ENCODE peak calls at places on chromosomes 13 and 19, in eight cellular contexts. U, P, Y, T, D, F, Q and R are unnamed samples.

GRCh38 chr13:102878491-102878890 is 32.7 kb downstream of the ERCC5 start:
- DNase-seq in U (no peak), P (no peak), Y (no peak), T (peak; percentile 93), D (no peak), F (no peak), Q (no peak), R (peak; percentile 18)

GRCh38 chr13:97125810-97126738 is 96.1 kb upstream of the MBNL2 start:
- DNase-seq in U (peak; percentile 75), P (no peak), Y (no peak), T (peak; percentile 72), D (no peak), F (peak; percentile 61), Q (peak; percentile 66), R (peak; percentile 79)

GRCh38 chr13:29969286-29969685 is 118.9 kb upstream of the UBL3 start:
- DNase-seq in U (no peak), P (no peak), Y (no peak), T (peak; percentile 99), D (no peak), F (peak; percentile 74), Q (no peak), R (peak; percentile 99)

GRCh38 chr13:27040826-27041108 is 130.8 kb downstream of the USP12 start:
- DNase-seq in U (no peak), P (no peak), Y (no peak), T (no peak), D (no peak), F (no peak), Q (no peak), R (no peak)

GRCh38 chr13:113981201-113981605 is 7.3 kb upstream of the C13orf46 start:
- DNase-seq in U (peak; percentile 85), P (peak; percentile 78), Y (no peak), T (no peak), D (peak; percentile 1), F (peak; percentile 79), Q (peak; percentile 50), R (no peak)

GRCh38 chr13:50389726-50390125 is 374.5 kb downstream of the KCNRG start:
- DNase-seq in U (no peak), P (no peak), Y (no peak), T (no peak), D (no peak), F (no peak), Q (no peak), R (peak; percentile 32)

GRCh38 chr19:38559428-38560401 is 58.0 kb downstream of the MAP4K1 start:
- DNase-seq in U (no peak), P (no peak), Y (no peak), T (peak; percentile 22), D (no peak), F (no peak), Q (no peak), R (peak; percentile 45)

GRCh38 chr13:93714171-93714570 is 487.6 kb downstream of the GPC6 start:
- DNase-seq in U (no peak), P (no peak), Y (no peak), T (peak; percentile 52), D (no peak), F (peak; percentile 34), Q (no peak), R (no peak)

GRCh38 chr19:17942582-17943283 is 9.9 kb downstream of the CCDC124 start:
- DNase-seq in U (no peak), P (no peak), Y (no peak), T (no peak), D (no peak), F (no peak), Q (no peak), R (no peak)

GRCh38 chr19:19087676-19088075 is 23.9 kb downstream of the SLC25A42 start:
- DNase-seq in U (no peak), P (no peak), Y (no peak), T (no peak), D (no peak), F (no peak), Q (no peak), R (no peak)

GRCh38 chr13:24564881-24565280 is 52.3 kb upstream of the PARP4 start:
- DNase-seq in U (no peak), P (no peak), Y (no peak), T (no peak), D (no peak), F (no peak), Q (no peak), R (no peak)

GRCh38 chr19:49560358-49560900 is 19.9 kb downstream of the NOSIP start:
- DNase-seq in U (no peak), P (no peak), Y (peak; percentile 46), T (no peak), D (no peak), F (no peak), Q (peak; percentile 89), R (no peak)

GRCh38 chr19:54430306-54431254 is 15.3 kb downstream of the TTYH1 start:
- DNase-seq in U (peak; percentile 73), P (peak; percentile 21), Y (no peak), T (no peak), D (no peak), F (peak; percentile 74), Q (no peak), R (peak; percentile 28)

GRCh38 chr13:21668665-21669599 is 1.9 kb upstream of the FGF9 start:
- DNase-seq in U (peak; percentile 64), P (no peak), Y (peak; percentile 38), T (peak; percentile 36), D (no peak), F (no peak), Q (no peak), R (peak; percentile 50)

GRCh38 chr13:21671793-21672680 is 1.2 kb downstream of the FGF9 start:
- DNase-seq in U (no peak), P (no peak), Y (no peak), T (no peak), D (no peak), F (no peak), Q (no peak), R (no peak)

GRCh38 chr13:21670883-21671792 is at the start of gene FGF9:
- DNase-seq in U (peak; percentile 65), P (peak; percentile 75), Y (peak; percentile 47), T (peak; percentile 72), D (no peak), F (peak; percentile 65), Q (peak; percentile 34), R (peak; percentile 78)

GRCh38 chr13:21672811-21673591 is 2.1 kb downstream of the FGF9 start:
- DNase-seq in U (no peak), P (no peak), Y (no peak), T (no peak), D (no peak), F (no peak), Q (no peak), R (no peak)

GRCh38 chr13:21670006-21670882 is 629 bp upstream of the FGF9 start:
- DNase-seq in U (peak; percentile 71), P (no peak), Y (peak; percentile 52), T (peak; percentile 46), D (no peak), F (no peak), Q (no peak), R (peak; percentile 64)
- TF ChIP-seq CTCF in U (peak; percentile 12), P (no peak), Y (no peak), T (no peak), D (no peak), F (no peak), Q (no peak), R (no peak)

DNA sequence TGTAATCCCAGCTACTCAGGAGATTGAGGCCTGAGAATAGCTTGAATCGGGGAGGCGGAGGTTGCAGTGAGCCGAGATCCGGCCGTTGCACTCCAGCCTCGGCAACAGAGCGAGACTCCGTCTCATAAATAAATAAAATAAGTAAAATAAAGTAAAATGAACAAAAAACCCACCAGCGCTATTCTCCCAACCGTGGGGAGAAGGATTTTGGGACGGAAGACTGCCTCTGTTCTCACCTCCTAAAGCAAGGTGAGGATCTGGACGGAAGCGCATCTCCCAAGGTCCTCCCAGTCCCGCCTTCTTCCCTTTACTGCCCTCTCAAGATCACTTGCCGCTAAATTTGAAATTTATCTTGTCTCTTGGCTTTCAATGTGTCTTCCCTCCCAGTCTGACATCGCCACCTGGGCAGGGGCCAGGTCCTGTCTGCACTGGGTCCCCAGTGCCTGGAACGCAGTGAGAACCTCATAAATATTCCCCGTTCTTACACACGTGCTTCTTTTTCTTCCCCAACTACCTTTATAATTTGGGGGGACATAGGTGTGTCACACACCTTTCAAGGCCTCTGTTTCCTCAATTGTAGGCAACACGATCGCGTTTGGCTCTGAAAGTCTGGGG is 1.2 kb upstream of the DNAJB1 start:
- DNase-seq in U (no peak), P (no peak), Y (no peak), T (no peak), D (no peak), F (no peak), Q (no peak), R (no peak)
- H3K4me3 ChIP-seq in U (peak overlapping the region; percentile 68), P (peak overlapping the region; percentile 51), Y (no peak overlapping the region), T (no peak overlapping the region), D (peak overlapping the region; percentile 82), F (peak overlapping the region; percentile 2), Q (no peak overlapping the region), R (no peak overlapping the region)

DNA sequence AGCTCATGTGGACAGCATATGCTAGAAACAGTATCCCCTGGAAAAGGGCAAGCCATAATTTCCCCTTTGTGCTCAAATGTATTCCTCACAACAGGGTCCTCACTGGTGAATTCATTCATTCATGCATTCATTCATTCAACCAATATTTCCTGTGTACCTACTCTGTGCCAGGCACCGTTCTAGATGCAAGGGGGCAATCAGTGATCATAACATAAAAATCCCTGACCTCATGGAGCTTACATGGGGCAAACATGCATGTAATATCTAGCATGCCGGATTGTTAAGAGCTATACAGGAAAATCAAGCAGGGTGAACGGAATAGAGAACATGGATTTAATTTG is 2.6 kb downstream of the RANBP3 start:
- DNase-seq in U (no peak), P (no peak), Y (no peak), T (no peak), D (no peak), F (no peak), Q (no peak), R (no peak)
- H3K4me1 ChIP-seq in U (peaks cover 57% of the 10 kb centered on the region), P (peaks cover 7% of the 10 kb centered on the region), Y (peaks cover 52% of the 10 kb centered on the region), T (peaks cover 35% of the 10 kb centered on the region), D (peaks cover 48% of the 10 kb centered on the region), F (peaks cover 48% of the 10 kb centered on the region), Q (peaks cover 45% of the 10 kb centered on the region), R (peaks cover 24% of the 10 kb centered on the region)

GRCh38 chr19:5539431-5539833 is 28.3 kb downstream of the TINCR start:
- DNase-seq in U (no peak), P (no peak), Y (no peak), T (no peak), D (no peak), F (no peak), Q (no peak), R (peak; percentile 19)

GRCh38 chr19:5540208-5540607 is 27.5 kb downstream of the TINCR start:
- DNase-seq in U (no peak), P (no peak), Y (no peak), T (no peak), D (no peak), F (no peak), Q (no peak), R (no peak)

GRCh38 chr19:5545051-5545450 is 22.7 kb downstream of the TINCR start:
- DNase-seq in U (no peak), P (no peak), Y (no peak), T (no peak), D (no peak), F (no peak), Q (no peak), R (no peak)

GRCh38 chr19:5541456-5541855 is 26.3 kb downstream of the TINCR start:
- DNase-seq in U (no peak), P (no peak), Y (no peak), T (no peak), D (no peak), F (no peak), Q (no peak), R (no peak)

DNA sequence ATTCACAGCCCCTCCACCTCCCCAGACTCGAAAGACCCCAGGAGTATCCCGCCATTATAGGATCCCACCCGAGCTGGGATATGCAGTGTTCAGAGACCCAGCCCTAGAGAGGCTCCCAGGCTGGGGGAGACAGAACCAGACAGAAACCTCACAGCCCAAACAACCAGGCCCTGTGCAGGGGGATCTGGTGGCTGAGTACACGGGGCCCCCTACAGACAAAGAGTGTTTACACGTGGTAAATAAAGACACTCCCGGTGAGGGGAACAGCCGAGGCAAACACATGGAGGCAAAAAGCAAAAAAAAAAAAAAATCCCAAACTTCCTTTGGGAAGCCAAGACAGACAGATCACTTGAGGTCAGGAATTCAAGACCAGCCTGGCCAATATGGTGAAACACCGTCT is 25.1 kb downstream of the TINCR start:
- DNase-seq in U (no peak), P (no peak), Y (no peak), T (no peak), D (no peak), F (no peak), Q (no peak), R (no peak)
- TF ChIP-seq CTCF in U (no peak), P (peak; percentile 33), Y (no peak), T (no peak), D (no peak), F (peak; percentile 17), Q (no peak), R (no peak)